ENCODE peak calls at places on chromosomes 16 and 17, in eight cellular contexts. K, M, R, C, I, T, J and A are unnamed samples.

GRCh38 chr17:17098426-17099035 is 56.3 kb downstream of the MPRIP start:
- DNase-seq in K (no peak), M (no peak), R (no peak), C (no peak), I (no peak), T (no peak), J (no peak), A (no peak)

GRCh38 chr17:82228842-82229685 is at the start of gene SLC16A3:
- DNase-seq in K (peak), M (no peak), R (peak), C (peak), I (no peak), T (peak), J (peak), A (peak)

GRCh38 chr16:15644306-15644961 is 1.5 kb upstream of the MARF1 start:
- DNase-seq in K (peak), M (no peak), R (no peak), C (no peak), I (no peak), T (peak), J (peak), A (no peak)

GRCh38 chr17:57761887-57762286 is 16.8 kb upstream of the CCDC182 start:
- DNase-seq in K (no peak), M (no peak), R (no peak), C (no peak), I (no peak), T (no peak), J (no peak), A (no peak)

GRCh38 chr17:3657874-3658783 is 10.2 kb downstream of the TAX1BP3 start:
- DNase-seq in K (no peak), M (no peak), R (no peak), C (no peak), I (no peak), T (no peak), J (no peak), A (no peak)

GRCh38 chr16:28503470-28504259 is 3.0 kb downstream of the IL27 start:
- DNase-seq in K (no peak), M (no peak), R (no peak), C (no peak), I (no peak), T (no peak), J (peak), A (no peak)

GRCh38 chr17:27366438-27366837 is 72.5 kb downstream of the WSB1 start:
- DNase-seq in K (no peak), M (no peak), R (no peak), C (no peak), I (no peak), T (no peak), J (no peak), A (no peak)

GRCh38 chr16:48378836-48379235 is 6.4 kb downstream of the SIAH1 start:
- DNase-seq in K (no peak), M (no peak), R (no peak), C (no peak), I (no peak), T (no peak), J (no peak), A (no peak)